ENCODE peak calls at places on chromosomes 12 and 14, in four cellular contexts. W, S, L and D are unnamed samples.

GRCh38 chr12:95096852-95097251 is 23.4 kb upstream of the NR2C1 start:
- DNase-seq in S (no peak), L (no peak), W (no peak), D (no peak)

GRCh38 chr12:49962861-49963765 is 1.4 kb downstream of the AQP5 start:
- DNase-seq in W (no peak), L (no peak), S (no peak), D (no peak)

GRCh38 chr12:9750276-9751203 is 10.2 kb downstream of the CD69 start:
- DNase-seq in L (peak), S (peak), W (peak), D (no peak)

GRCh38 chr12:6963016-6963731 is 7.3 kb downstream of the PHB2 start:
- DNase-seq in L (no peak), S (no peak), W (no peak), D (peak)

GRCh38 chr12:132907216-132907615 is 19.8 kb upstream of the CHFR start:
- DNase-seq in L (no peak), W (no peak), S (no peak), D (no peak)

GRCh38 chr12:17030338-17030737 is 424.4 kb upstream of the LMO3 start:
- DNase-seq in L (no peak), W (no peak), S (no peak), D (no peak)

GRCh38 chr12:6384499-6385436 is 806 bp downstream of the LTBR start:
- DNase-seq in S (peak), W (no peak), L (no peak), D (no peak)

GRCh38 chr12:113505941-113506340 is 34.3 kb upstream of the LHX5 start:
- DNase-seq in S (no peak), W (no peak), L (no peak), D (no peak)

GRCh38 chr14:57692671-57693070 is 173.2 kb downstream of the SLC35F4 start:
- DNase-seq in W (peak), S (peak), L (peak), D (no peak)

GRCh38 chr14:51561141-51561540 is 90.6 kb upstream of the FRMD6 start:
- DNase-seq in S (no peak), W (no peak), L (no peak), D (no peak)

GRCh38 chr14:88879016-88879415 is 54.6 kb downstream of the TTC8 start:
- DNase-seq in S (no peak), L (no peak), W (no peak), D (no peak)

GRCh38 chr12:87953257-87953860 is 75.8 kb downstream of the C12orf50 start:
- DNase-seq in W (peak), S (no peak), L (peak), D (no peak)

DNA sequence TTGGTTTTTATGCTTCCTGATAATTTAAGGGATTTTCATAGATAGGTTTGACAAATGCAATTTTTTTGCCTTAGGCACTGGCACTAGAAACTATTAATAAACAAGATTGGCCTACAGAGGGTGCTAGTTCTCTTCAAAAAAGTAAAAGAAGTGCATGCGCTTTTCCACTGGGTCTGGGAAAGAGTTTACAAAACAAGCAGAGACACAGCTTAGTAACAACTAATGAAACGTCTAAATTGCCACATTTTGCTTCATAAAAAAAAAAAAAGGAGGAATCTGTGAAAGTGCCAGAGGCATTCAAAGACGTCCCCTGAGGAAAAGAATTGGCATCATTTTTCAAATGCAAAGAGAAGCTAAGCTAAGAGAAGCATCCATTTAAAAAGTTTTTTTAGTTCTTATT is 58.3 kb upstream of the EEA1 start:
- DNase-seq in L (peak), W (peak), S (peak), D (no peak)
- TF ChIP-seq ELF4 in L (no peak), W (no peak), S (no peak), D (no peak)

DNA sequence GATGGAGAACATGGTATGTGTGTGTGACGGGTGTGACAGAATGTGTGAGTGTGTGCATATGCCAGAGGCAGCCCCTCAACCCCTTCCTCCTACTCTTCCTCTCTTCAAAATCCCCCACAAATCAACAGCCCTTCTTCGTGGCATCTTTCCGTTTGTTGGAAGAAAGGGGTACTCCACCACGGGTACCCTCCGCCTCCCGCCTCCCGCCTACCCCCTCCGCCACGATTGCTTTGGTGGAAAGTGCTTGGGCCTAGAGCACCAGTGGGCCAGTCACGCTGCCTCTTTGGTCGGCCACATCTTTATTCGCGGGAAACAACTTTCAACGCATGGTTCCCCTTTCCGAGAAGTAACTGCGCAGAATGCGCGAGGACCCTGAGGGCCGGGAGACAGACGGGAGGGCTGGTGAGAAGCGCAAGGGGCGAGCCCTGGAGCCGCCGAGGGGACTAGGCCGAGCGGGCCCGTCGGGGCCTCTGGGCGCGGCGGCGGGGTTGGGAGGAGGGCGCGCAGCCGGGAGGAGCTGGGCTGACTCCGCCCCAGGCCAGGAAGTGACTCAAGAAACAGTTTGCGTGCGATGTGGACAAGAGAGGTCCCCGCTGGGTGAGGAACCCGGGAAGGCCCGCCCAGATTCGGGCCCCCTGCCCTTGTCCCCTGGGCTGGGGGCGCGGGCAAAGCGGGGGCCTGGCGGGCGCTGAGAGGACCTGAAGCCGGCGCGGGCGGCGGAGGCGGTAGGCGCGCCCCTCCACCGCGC is at the start of the genes CBLN3 and KHNYN:
- DNase-seq in L (peak), W (peak), S (peak), D (peak)
- TF ChIP-seq ELF4 in L (peak), W (peak), S (peak), D (no peak)

DNA sequence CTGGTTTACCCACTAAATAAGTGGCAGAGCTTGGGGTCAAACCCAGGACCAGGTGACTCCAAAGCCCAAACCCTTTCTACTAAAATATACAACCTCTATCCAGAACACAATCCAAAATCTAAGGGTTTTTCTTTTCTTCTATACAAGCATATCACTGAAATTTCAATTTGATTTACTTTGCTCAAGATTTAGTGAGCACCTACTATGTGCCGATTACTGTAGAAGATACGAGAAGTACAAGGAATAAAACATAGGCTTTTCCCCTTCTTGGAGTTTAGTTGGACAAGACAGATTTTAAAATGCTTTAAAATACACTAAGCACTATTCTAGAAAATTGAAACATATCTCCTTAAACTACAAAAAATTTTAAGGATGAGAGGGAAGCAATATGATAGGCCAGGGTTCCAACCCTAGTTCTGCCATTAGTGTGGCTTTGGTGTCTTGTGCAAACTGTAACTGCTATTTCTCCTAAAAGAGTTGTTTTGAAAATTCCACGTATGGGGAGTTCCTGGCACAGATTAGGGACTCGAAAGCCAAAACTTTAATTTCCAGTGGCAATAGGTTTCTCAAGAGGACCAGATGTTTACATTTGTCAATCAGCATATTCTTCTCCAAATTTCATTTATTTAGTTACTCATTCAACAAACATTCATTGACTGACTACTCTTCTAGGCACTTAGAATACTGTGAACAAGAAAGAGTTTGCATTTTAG is 2.6 kb downstream of the L3HYPDH start:
- DNase-seq in W (no peak), S (no peak), L (peak), D (no peak)
- TF ChIP-seq ELF4 in W (no peak), S (no peak), L (no peak), D (no peak)

GRCh38 chr14:80637726-80638619 is 303.6 kb downstream of the CEP128 start:
- DNase-seq in L (no peak), S (no peak), W (no peak), D (no peak)
- TF ChIP-seq ELF4 in L (no peak), S (no peak), W (no peak), D (no peak)

GRCh38 chr12:57164454-57164853 is 17.0 kb upstream of the LRP1-AS start:
- DNase-seq in S (no peak), W (no peak), L (no peak), D (no peak)

GRCh38 chr12:57164966-57165365 is 17.5 kb upstream of the LRP1-AS start:
- DNase-seq in W (no peak), L (no peak), S (peak), D (no peak)

GRCh38 chr12:57166971-57167371 is 19.6 kb upstream of the LRP1-AS start:
- DNase-seq in W (no peak), S (peak), L (no peak), D (no peak)

GRCh38 chr12:57162541-57163125 is 15.2 kb upstream of the LRP1-AS start:
- DNase-seq in W (no peak), L (no peak), S (no peak), D (no peak)

GRCh38 chr12:57165741-57166140 is 18.3 kb upstream of the LRP1-AS start:
- DNase-seq in L (no peak), W (no peak), S (no peak), D (no peak)
- TF ChIP-seq ELF4 in L (no peak), W (no peak), S (no peak), D (no peak)

DNA sequence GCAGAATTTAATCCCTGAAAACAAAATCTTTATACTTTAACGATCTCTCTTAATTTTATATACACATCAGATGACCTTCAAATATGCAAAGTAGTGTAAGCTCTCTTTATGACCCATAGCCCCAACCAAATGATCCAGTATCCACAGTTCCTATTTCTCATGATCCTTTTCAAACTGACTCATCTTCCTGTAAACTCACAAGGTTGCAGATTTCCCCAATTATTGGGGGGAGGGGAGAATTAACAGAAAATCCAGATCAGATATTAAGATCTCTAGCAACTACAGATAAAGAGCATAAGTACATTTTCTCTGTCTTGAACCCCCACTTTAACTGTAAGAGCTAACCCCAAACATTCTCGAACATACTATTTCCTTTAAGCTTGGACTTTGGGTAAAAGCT is 12.5 kb downstream of the GNS start:
- DNase-seq in W (no peak), L (no peak), S (no peak), D (no peak)
- TF ChIP-seq ELF4 in W (no peak), L (no peak), S (no peak), D (no peak)

DNA sequence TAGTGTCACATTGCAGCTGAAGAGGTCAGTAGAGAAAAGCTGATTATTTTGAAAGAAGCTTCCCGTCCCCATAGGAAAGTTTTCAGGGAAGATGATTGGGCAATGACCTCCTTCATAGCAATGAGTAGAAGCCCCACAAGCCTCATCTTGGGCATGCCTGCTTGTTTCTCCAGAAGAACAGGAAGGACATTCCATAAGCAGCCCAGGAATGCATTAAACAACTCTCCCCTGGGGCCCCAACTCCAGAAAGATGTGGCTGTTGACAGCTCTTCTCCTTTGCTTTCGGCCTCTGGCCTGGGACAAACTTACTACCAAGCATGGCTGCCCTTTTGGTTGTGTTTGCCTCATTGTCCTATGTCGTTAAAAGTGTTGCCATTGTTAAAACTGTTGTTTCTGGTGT is 5.7 kb upstream of the VDR start:
- DNase-seq in W (no peak), L (no peak), S (no peak), D (no peak)
- TF ChIP-seq ELF4 in W (no peak), L (no peak), S (no peak), D (no peak)

GRCh38 chr12:67669925-67670631 is 21.5 kb downstream of the DYRK2 start:
- DNase-seq in S (no peak), L (no peak), W (no peak), D (no peak)

GRCh38 chr12:67666605-67667004 is 18.1 kb downstream of the DYRK2 start:
- DNase-seq in L (no peak), W (no peak), S (no peak), D (no peak)

GRCh38 chr12:67665679-67666078 is 17.1 kb downstream of the DYRK2 start:
- DNase-seq in S (no peak), W (no peak), L (no peak), D (no peak)

GRCh38 chr12:67669217-67669924 is 20.8 kb downstream of the DYRK2 start:
- DNase-seq in S (no peak), W (no peak), L (no peak), D (no peak)

GRCh38 chr12:67667276-67668073 is 18.9 kb downstream of the DYRK2 start:
- DNase-seq in W (no peak), S (no peak), L (no peak), D (no peak)
- TF ChIP-seq ELF4 in W (no peak), S (no peak), L (no peak), D (no peak)

DNA sequence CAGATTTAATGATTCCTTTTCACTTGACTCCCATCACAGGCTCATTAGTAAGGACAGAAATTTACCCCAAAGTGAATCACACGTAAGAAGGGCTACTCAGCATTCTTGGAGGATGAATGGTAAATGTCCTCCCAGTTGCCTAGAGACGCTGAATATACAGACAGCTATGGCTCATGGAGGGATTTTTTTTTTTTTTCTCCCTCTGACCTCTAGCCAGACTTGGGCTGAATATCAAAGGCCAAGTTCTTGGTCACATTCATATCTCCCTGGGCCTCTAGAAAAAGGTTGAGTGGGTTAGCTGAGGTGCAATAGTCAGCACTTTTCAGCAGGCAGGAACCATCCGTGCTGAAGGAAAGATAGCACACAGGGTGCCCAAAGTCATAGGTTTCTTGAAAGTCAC is 77.5 kb downstream of the PHLDA1 start:
- DNase-seq in S (peak), W (no peak), L (peak), D (no peak)
- TF ChIP-seq ELF4 in S (no peak), W (no peak), L (no peak), D (no peak)

GRCh38 chr12:11650697-11651281 is 1.3 kb downstream of the ETV6 start:
- DNase-seq in W (no peak), S (no peak), L (peak), D (no peak)
- TF ChIP-seq ELF4 in W (no peak), S (no peak), L (no peak), D (no peak)